ENCODE peak calls at places on chromosomes 2 and 18, in six cellular contexts. T is RWPE1, W is ascending aorta, E is body of pancreas, B is upper lobe of left lung, O is GM12878. L is an unnamed sample.

GRCh38 chr2:6676245-6676644 is 189.5 kb downstream of the CMPK2 start:
- DNase-seq in T (no peak), W (no peak), E (no peak), B (no peak), O (no peak), L (no peak)

GRCh38 chr2:205883026-205883425 is 200.7 kb downstream of the NRP2 start:
- DNase-seq in T (no peak), W (no peak), E (no peak), B (no peak), O (no peak), L (no peak)

GRCh38 chr2:241768850-241769249 is 7.8 kb upstream of the GAL3ST2 start:
- DNase-seq in T (no peak), W (no peak), E (no peak), B (peak; percentile 56), O (no peak), L (no peak)

GRCh38 chr2:134281815-134282419 is 28.0 kb downstream of the MGAT5 start:
- DNase-seq in T (no peak), W (no peak), E (no peak), B (no peak), O (no peak), L (no peak)

GRCh38 chr2:69524799-69525198 is 87.6 kb upstream of the NFU1 start:
- DNase-seq in T (no peak), W (no peak), E (no peak), B (no peak), O (no peak), L (no peak)

GRCh38 chr2:136376798-136377211 is 258.9 kb upstream of the CXCR4 start:
- DNase-seq in T (no peak), W (no peak), E (no peak), B (peak; percentile 5), O (no peak), L (no peak)

GRCh38 chr2:30266051-30266621 is 34.8 kb downstream of the LBH start:
- DNase-seq in T (no peak), W (no peak), E (no peak), B (no peak), O (no peak), L (no peak)

GRCh38 chr18:55422456-55423185 is 165.4 kb downstream of the TCF4 start:
- DNase-seq in T (no peak), W (no peak), E (no peak), B (no peak), O (no peak), L (no peak)

GRCh38 chr18:42184685-42185477 is 229.8 kb downstream of the PIK3C3 start:
- DNase-seq in T (no peak), W (no peak), E (no peak), B (no peak), O (no peak), L (no peak)

GRCh38 chr18:3819933-3820332 is 370.0 kb downstream of the TGIF1 start:
- DNase-seq in T (no peak), W (no peak), E (no peak), B (no peak), O (no peak), L (no peak)

GRCh38 chr2:43294973-43295603 is 68.7 kb upstream of the ZFP36L2 start:
- DNase-seq in T (no peak), W (no peak), E (no peak), B (no peak), O (no peak), L (no peak)

GRCh38 chr2:241981076-241981700 is 111.7 kb downstream of the RTP5 start:
- DNase-seq in T (no peak), W (no peak), E (no peak), B (peak; percentile 60), O (no peak), L (no peak)

GRCh38 chr2:55809875-55810620 is 113.5 kb downstream of the EFEMP1 start:
- DNase-seq in T (no peak), W (no peak), E (no peak), B (no peak), O (no peak), L (no peak)

GRCh38 chr18:32057624-32058165 is 34.0 kb upstream of the RNF138 start:
- DNase-seq in T (no peak), W (no peak), E (no peak), B (no peak), O (no peak), L (no peak)

GRCh38 chr2:84388133-84388532 is 70.9 kb downstream of the SUCLG1 start:
- DNase-seq in T (no peak), W (no peak), E (no peak), B (no peak), O (no peak), L (no peak)

GRCh38 chr2:3126686-3127278 is 250.8 kb downstream of the EIPR1 start:
- DNase-seq in T (no peak), W (no peak), E (no peak), B (no peak), O (no peak), L (no peak)
- H3K27ac ChIP-seq in T (no peak overlapping the region), W (no peak overlapping the region), E (no peak overlapping the region), B (no peak overlapping the region), O (no peak overlapping the region), L (no peak overlapping the region)

GRCh38 chr2:115389024-115389423 is 946.6 kb downstream of the DPP10 start:
- DNase-seq in T (no peak), W (no peak), E (peak; percentile 69), B (no peak), O (no peak), L (no peak)
- H3K27ac ChIP-seq in T (no peak overlapping the region), W (no peak overlapping the region), E (no peak overlapping the region), B (no peak overlapping the region), O (no peak overlapping the region), L (no peak overlapping the region)

GRCh38 chr2:44326548-44327269 is 34.6 kb downstream of the PREPL start:
- DNase-seq in T (no peak), W (no peak), E (no peak), B (no peak), O (no peak), L (no peak)
- H3K27ac ChIP-seq in T (no peak overlapping the region), W (peak overlapping the region; percentile 62), E (no peak overlapping the region), B (no peak overlapping the region), O (no peak overlapping the region), L (no peak overlapping the region)

GRCh38 chr2:113166187-113166645 is 7.6 kb upstream of the PSD4 start:
- DNase-seq in T (no peak), W (no peak), E (no peak), B (no peak), O (no peak), L (no peak)

GRCh38 chr2:113162869-113163268 is 10.9 kb upstream of the PSD4 start:
- DNase-seq in T (no peak), W (no peak), E (no peak), B (no peak), O (no peak), L (no peak)

GRCh38 chr2:113164234-113164929 is 9.4 kb upstream of the PSD4 start:
- DNase-seq in T (peak; percentile 57), W (no peak), E (no peak), B (no peak), O (no peak), L (no peak)

GRCh38 chr2:113167115-113167932 is 6.4 kb upstream of the PSD4 start:
- DNase-seq in T (no peak), W (no peak), E (peak; percentile 89), B (no peak), O (no peak), L (no peak)

DNA sequence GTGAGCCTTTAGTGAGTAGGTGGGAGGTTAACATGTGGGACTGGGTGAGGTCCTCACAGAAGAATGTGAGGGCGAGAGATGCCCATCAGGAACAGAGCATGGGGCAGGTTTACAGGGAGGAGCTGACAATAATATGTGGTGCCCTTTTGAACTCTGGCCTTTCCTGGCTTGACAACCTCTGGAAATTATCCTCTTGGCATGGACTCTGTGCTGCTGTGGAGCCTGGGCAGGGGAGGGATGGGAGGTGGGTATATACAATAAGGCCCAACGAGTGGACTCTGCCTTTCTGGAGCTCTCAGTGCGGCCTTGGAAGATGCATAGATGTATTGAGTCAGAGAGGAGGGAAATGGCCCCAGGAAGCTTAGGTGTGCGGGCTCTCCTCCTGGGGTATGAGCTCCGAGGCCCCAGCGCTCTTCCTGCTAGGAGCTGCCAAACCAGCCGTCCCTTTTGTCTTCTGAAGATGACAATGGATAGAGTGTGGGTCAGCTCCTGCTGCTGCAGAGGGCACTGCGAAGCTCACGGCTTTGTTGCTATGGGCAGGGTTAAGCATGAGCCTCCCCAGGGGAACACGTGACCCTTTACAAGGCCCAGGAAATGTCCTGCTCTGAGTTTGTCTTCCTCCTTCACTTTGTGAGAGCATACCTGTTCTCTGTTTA is 8.7 kb upstream of the PSD4 start:
- DNase-seq in T (no peak), W (no peak), E (no peak), B (no peak), O (no peak), L (no peak)
- H3K27ac ChIP-seq in T (peak overlapping the region; percentile 22), W (no peak overlapping the region), E (peak overlapping the region; percentile 91), B (no peak overlapping the region), O (no peak overlapping the region), L (no peak overlapping the region)

L was measured in substantia nigra.